ENCODE peak calls at places on chromosomes 3 and 15, in five cellular contexts. Y is GM23338, I is SK-N-SH, W is HCT116, N is hepatocyte. L is an unnamed sample. For H3K9me2, the result is how much of the 10 kb centered on the place peaks cover.

GRCh38 chr3:177041021-177041729 is 156.1 kb downstream of the TBL1XR1 start:
- DNase-seq in Y (no peak), I (no peak), W (no peak), N (no peak), L (peak)

GRCh38 chr15:76190767-76191538 is 120.3 kb downstream of the ETFA start:
- DNase-seq in Y (peak), I (peak), W (peak), N (peak), L (peak)

GRCh38 chr15:39585871-39586301 is 5.0 kb downstream of the THBS1 start:
- DNase-seq in Y (no peak), I (no peak), W (no peak), N (no peak), L (peak)

GRCh38 chr3:188348445-188349244 is 194.7 kb downstream of the LPP start:
- DNase-seq in Y (peak), I (no peak), W (peak), N (peak), L (peak)

GRCh38 chr15:72784233-72784876 is 797 bp upstream of the ADPGK start:
- DNase-seq in Y (peak), I (peak), W (peak), N (peak), L (peak)

GRCh38 chr15:65032823-65033537 is 3.5 kb upstream of the MTFMT start:
- DNase-seq in Y (peak), I (peak), W (peak), N (peak), L (peak)

GRCh38 chr3:159210336-159210735 is 408.5 kb downstream of the MFSD1 start:
- DNase-seq in Y (no peak), I (no peak), W (no peak), N (no peak), L (peak)

GRCh38 chr3:159263750-159264561 is 462.1 kb downstream of the MFSD1 start:
- DNase-seq in Y (peak), I (peak), W (peak), N (peak), L (peak)

GRCh38 chr15:48671381-48672022 is 26.0 kb upstream of the FBN1 start:
- DNase-seq in Y (no peak), I (no peak), W (no peak), N (no peak), L (peak)

DNA sequence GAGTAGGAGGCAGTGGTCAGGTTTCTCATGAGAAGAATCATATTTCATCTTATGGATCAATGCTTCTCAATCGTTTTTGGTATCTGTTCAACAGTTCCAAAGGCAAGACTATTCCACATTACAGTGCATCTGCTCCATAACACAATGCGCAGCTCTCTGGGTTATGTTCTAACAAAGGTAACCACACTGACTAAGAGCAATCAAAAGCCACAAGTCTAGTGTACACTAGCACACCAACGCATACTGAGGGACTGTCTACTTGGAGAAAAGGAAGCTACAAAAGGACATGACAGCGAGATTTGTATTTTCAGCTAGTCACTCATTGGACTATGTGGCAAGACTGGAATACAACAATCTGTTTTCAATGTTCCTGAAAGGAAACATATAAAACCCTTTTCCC is 35.8 kb downstream of the SETD2 start:
- DNase-seq in Y (no peak), I (no peak), W (no peak), N (no peak), L (no peak)
- H3K9me2 ChIP-seq in Y (under half), I (under half), W (under half), N (under half), L (under half)

GRCh38 chr15:56772868-56773639 is 39.7 kb upstream of the ZNF280D start:
- DNase-seq in Y (peak), I (no peak), W (no peak), N (peak), L (peak)
- H3K4me3 ChIP-seq in Y (no peak), I (no peak), W (no peak), N (no peak), L (peak)

GRCh38 chr3:14509796-14510100 is 30.4 kb downstream of the GRIP2 start:
- DNase-seq in Y (no peak), I (no peak), W (no peak), N (no peak), L (no peak)
- TF ChIP-seq EZH2phosphoT487 in Y (no peak), I (no peak), W (no peak), N (no peak), L (no peak)

GRCh38 chr3:101878589-101878988 is 29.3 kb downstream of the NFKBIZ start:
- DNase-seq in Y (no peak), I (no peak), W (no peak), N (no peak), L (no peak)
- H3K9me2 ChIP-seq in Y (under half), I (under half), W (under half), N (under half), L (under half)

DNA sequence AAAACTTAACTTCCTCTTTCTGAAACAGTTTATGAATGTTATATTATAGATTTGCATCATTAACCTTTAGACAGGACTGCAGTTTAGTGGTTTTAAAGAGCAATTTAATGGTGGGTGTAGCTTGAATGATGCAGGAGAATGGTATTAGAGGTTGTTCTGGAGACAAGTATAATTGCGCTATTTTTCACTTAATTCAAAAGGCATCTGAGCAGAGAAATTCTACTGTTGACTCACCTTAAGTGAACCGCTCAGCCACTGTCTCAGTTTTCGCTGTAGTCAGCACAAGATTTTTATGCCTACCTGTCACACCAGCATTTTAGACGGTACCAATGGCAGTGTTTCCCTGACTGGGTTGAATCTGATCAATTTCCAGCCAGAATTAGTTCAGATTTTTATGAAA is 348.8 kb upstream of the DCBLD2 start:
- DNase-seq in Y (no peak), I (no peak), W (no peak), N (no peak), L (peak)
- H3K4me3 ChIP-seq in Y (no peak), I (no peak), W (no peak), N (no peak), L (no peak)

DNA sequence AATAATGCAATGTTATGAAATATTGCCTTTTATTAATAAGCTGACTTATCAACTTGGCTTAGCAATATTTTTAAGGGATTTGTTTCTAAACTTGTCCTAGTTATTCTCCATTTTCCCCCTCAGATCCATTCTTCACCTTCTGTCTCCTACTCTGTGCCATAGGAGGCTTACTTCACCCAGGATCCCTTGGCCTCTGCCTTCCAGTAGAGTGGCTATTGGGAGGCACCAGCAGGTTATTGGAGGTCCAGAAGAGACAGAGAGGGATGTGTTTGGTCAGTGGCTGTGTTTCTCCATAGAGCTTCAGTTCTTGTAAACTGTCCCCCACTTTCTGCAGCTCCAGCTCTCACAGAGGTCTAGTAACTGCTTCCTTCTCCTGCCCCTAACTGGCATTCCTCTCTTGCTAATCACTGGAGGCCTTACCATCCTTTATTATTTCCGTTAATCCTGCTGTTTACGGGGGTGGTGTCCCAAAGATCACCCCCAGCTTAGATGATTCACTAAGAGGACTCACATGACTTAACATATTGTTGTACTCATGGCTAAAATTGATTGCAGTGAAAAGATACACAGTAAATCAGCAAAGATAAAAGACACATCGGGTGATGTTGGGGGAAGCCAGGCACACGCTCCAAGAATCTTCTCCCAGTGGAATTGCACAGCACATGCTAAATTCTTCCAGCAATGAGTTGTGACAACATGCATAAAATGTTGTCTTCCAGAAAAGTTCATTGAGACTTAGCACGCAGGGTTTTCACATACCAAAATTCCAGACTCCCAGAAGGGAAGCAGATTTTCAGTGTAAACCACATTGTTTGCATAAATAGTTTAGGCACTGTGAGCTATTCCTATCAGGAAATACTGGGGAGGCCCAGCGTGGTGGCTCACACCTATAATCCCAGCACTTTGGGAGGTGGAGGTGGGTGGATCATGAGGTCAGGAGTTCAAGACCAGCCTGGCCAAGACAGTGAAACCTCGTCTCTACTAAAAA is 67.5 kb downstream of the RPL22L1 start:
- DNase-seq in Y (no peak), I (no peak), W (no peak), N (peak), L (peak)
- TF ChIP-seq EZH2phosphoT487 in Y (no peak), I (no peak), W (no peak), N (no peak), L (peak)

DNA sequence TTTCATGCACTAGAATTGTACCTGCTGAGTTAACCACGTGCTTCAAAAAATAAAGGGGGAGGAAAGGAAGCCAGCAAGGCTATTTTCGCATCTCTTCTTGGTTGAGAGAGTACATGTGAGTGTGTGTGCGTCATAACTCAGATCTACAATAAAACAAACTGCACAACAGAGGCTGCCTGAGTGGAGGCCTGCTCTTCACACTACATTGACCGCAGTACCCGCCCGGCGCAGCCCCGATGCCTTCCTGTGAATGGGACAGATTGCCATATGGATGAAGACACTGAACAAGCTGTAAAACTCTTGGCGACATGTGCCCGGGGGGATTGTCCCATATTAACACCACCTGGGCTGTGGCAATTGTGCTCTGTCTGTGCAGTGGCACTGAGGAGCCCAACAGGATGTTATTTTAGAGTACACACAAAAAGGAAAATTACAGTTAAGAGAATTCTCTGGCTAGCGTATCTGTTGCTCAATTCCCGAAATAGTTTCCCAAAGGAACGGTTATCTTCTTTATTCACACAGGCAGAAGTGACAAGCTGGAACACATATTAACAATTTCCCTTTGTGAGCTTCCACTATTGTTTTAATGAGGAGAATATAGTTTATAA is 551.5 kb downstream of the FOXP1 start:
- DNase-seq in Y (no peak), I (no peak), W (no peak), N (no peak), L (no peak)
- H3K9me2 ChIP-seq in Y (under half), I (under half), W (under half), N (under half), L (under half)

GRCh38 chr3:197010556-197011351 is 18.9 kb downstream of the MELTF start:
- DNase-seq in Y (no peak), I (peak), W (no peak), N (no peak), L (no peak)

GRCh38 chr3:197009532-197010019 is 20.0 kb downstream of the MELTF start:
- DNase-seq in Y (no peak), I (no peak), W (no peak), N (no peak), L (no peak)

GRCh38 chr3:197013989-197014388 is 15.6 kb downstream of the MELTF start:
- DNase-seq in Y (no peak), I (no peak), W (no peak), N (no peak), L (no peak)

GRCh38 chr3:197014942-197015575 is 14.6 kb downstream of the MELTF start:
- DNase-seq in Y (no peak), I (no peak), W (no peak), N (no peak), L (no peak)

DNA sequence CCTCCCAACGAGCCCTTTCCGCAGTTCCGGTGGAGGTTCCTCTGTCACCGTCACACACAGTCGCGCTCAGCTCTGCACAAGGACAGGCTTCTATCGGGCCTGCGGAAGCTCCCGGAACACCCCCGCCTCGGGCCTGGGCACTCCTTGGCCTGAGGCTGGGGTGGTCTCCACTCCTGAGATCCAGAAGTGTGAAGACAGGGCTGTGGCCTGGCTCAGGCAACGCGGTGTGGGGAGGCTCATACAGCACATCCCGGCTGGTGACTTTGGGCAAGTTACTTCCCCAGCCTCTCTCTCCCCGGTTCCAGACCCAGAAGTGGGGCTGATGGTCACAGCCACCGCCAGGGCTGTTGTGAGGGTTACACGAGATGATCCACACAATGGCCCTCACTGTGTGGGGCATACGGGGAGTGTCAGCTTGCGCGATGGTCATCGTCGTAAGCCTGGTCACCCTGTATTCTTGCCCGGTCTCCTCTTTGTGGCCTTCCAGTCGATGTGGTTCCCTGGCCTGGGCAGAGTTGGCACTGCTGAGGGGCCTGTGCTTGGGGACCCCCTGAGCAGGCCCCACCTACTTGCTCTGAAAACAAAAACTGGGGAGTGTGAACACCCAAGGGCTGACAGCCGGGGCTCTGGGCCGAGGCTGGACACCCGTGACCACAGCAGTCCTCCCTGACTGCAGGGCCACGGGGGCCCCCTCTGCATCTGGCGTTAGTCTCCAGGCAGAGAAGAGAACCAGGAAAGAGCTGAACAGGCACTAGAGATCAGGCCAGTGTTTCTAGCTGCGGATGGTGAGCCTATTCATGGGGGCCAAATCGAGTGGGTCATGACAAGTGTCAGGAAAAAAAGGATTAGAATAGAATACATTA is 17.4 kb downstream of the MELTF start:
- DNase-seq in Y (no peak), I (no peak), W (no peak), N (no peak), L (no peak)
- H3K4me3 ChIP-seq in Y (no peak), I (no peak), W (no peak), N (no peak), L (no peak)

DNA sequence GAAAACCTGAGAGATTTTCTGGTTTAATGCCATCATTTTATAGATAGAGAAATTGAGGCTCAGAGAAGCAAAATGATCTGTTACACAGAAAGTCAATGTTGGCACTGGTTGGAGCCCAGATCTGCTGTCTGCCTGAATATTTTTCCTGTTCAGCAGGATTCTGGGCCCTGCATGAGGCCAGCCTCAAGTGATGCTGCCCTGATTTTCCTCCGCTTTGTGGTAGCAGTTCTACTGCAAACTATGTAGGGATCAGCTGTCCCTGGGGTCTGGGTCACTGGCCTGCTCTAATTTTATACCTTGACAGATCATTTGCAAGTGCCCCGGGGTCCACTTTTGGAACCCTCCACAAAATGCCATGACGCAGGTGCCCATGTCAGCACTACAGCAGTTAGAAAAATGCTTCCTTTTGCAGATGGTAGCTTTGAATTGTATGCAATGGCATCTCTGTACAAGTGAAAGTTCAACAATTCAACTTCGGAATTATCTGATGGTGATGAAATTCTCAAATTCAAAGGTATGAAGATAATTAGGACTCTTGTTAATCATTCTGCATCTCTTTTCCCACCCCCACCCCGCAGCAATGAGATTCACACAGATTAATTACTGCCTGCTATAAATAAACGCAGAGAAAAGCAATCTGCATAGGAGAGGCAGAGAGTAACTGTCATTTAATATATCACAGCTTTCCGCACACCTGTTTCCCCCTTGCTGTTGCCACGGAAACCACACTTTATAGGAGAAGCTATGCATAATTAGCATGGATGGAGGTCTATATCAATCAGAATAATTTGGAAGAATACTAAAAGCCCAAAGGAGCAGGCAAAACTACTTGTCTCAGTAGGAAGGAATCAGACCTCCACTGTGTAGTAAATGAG is 222.6 kb downstream of the PDCD6IP start:
- DNase-seq in Y (no peak), I (no peak), W (no peak), N (no peak), L (no peak)
- TF ChIP-seq EZH2phosphoT487 in Y (no peak), I (no peak), W (no peak), N (no peak), L (no peak)

GRCh38 chr3:151562901-151563300 is 102.0 kb upstream of the IGSF10 start:
- DNase-seq in Y (no peak), I (no peak), W (no peak), N (no peak), L (no peak)
- H3K9me2 ChIP-seq in Y (under half), I (under half), W (under half), N (under half), L (under half)